ENCODE peak calls at places on chromosomes 4 and X, in four cellular contexts. One of them, this sample, is unnamed. For H3K27me3, the result is how much of the 10 kb centered on the place peaks cover.

GRCh38 chr4:87007345-87008181 is 72.8 kb downstream of the AFF1 start:
- DNase-seq in endodermal cell: peak
- DNase-seq in CD8-positive, alpha-beta memory T cell: no peak
- DNase-seq in heart right ventricle: peak
- DNase-seq in this sample: peak

GRCh38 chrX:40201486-40201885 is 103.7 kb upstream of the BCOR start:
- DNase-seq in heart right ventricle: no peak
- DNase-seq in endodermal cell: no peak
- DNase-seq in CD8-positive, alpha-beta memory T cell: peak
- DNase-seq in this sample: no peak

GRCh38 chr4:82900016-82900334 is 560 bp upstream of the THAP9 start:
- DNase-seq in heart right ventricle: no peak
- DNase-seq in CD8-positive, alpha-beta memory T cell: no peak
- DNase-seq in endodermal cell: no peak
- DNase-seq in this sample: no peak

GRCh38 chr4:35252866-35253265 is 991.4 kb downstream of the ARAP2 start:
- DNase-seq in endodermal cell: no peak
- DNase-seq in CD8-positive, alpha-beta memory T cell: no peak
- DNase-seq in heart right ventricle: no peak
- DNase-seq in this sample: no peak

GRCh38 chr4:166724369-166724768 is 509.9 kb downstream of the SPOCK3 start:
- DNase-seq in heart right ventricle: no peak
- DNase-seq in CD8-positive, alpha-beta memory T cell: no peak
- DNase-seq in endodermal cell: no peak
- DNase-seq in this sample: no peak

GRCh38 chrX:36963069-36963808 is 44.9 kb upstream of the FAM47C start:
- DNase-seq in CD8-positive, alpha-beta memory T cell: no peak
- DNase-seq in endodermal cell: peak
- DNase-seq in heart right ventricle: no peak
- DNase-seq in this sample: no peak

GRCh38 chr4:110926841-110927400 is 304.0 kb upstream of the PITX2 start:
- DNase-seq in heart right ventricle: no peak
- DNase-seq in endodermal cell: no peak
- DNase-seq in CD8-positive, alpha-beta memory T cell: no peak
- DNase-seq in this sample: no peak

GRCh38 chr4:90845777-90846176 is 718.6 kb downstream of the CCSER1 start:
- DNase-seq in endodermal cell: no peak
- DNase-seq in CD8-positive, alpha-beta memory T cell: no peak
- DNase-seq in heart right ventricle: no peak
- DNase-seq in this sample: no peak

GRCh38 chr4:93835929-93836328 is 7.4 kb downstream of the ATOH1 start:
- DNase-seq in endodermal cell: no peak
- DNase-seq in CD8-positive, alpha-beta memory T cell: no peak
- DNase-seq in heart right ventricle: no peak
- DNase-seq in this sample: no peak

GRCh38 chr4:84494518-84494917 is 4.6 kb downstream of the NKX6-1 start:
- DNase-seq in CD8-positive, alpha-beta memory T cell: no peak
- DNase-seq in heart right ventricle: no peak
- DNase-seq in endodermal cell: no peak
- DNase-seq in this sample: no peak

GRCh38 chr4:53706422-53707032 is 115.2 kb upstream of the LNX1 start:
- DNase-seq in endodermal cell: peak
- DNase-seq in CD8-positive, alpha-beta memory T cell: no peak
- DNase-seq in heart right ventricle: peak
- DNase-seq in this sample: no peak

GRCh38 chrX:49876750-49877149 is 2.5 kb upstream of the USP27X start:
- DNase-seq in endodermal cell: peak
- DNase-seq in CD8-positive, alpha-beta memory T cell: no peak
- DNase-seq in heart right ventricle: no peak
- DNase-seq in this sample: no peak

GRCh38 chrX:95903490-95903889 is 781.2 kb upstream of the DIAPH2 start:
- DNase-seq in endodermal cell: peak
- DNase-seq in heart right ventricle: no peak
- DNase-seq in CD8-positive, alpha-beta memory T cell: no peak
- DNase-seq in this sample: no peak

GRCh38 chr4:169438057-169438480 is 167.3 kb upstream of the SH3RF1 start:
- DNase-seq in CD8-positive, alpha-beta memory T cell: no peak
- DNase-seq in endodermal cell: no peak
- DNase-seq in heart right ventricle: no peak
- DNase-seq in this sample: no peak

GRCh38 chr4:16573181-16573580 is 325.3 kb downstream of the LDB2 start:
- DNase-seq in endodermal cell: no peak
- DNase-seq in heart right ventricle: no peak
- DNase-seq in CD8-positive, alpha-beta memory T cell: no peak
- DNase-seq in this sample: no peak

GRCh38 chrX:151346931-151347543 is 50.0 kb upstream of the VMA21 start:
- DNase-seq in CD8-positive, alpha-beta memory T cell: no peak
- DNase-seq in endodermal cell: no peak
- DNase-seq in heart right ventricle: no peak
- DNase-seq in this sample: no peak
- H3K27me3 ChIP-seq in CD8-positive, alpha-beta memory T cell: under half
- H3K27me3 ChIP-seq in endodermal cell: under half
- H3K27me3 ChIP-seq in heart right ventricle: under half
- H3K27me3 ChIP-seq in this sample: under half

DNA sequence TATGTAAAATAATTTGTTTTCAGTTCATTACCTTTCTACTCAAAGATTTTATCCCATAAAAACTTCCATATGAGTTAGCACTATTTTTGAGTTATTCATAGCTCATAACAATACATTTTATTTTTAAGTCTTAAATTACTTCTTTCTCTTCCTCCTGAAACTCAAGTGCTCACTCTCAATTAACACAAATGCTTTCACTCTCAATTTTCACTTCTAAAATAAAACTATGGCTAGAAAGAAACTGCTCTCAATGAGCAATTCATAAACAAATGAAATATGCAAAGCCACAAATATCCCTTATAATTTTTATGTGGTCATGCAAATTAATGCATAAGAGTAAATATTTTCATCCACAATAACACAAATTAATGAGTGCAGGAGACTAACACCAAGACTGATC is 38.8 kb downstream of the MAML3 start:
- DNase-seq in endodermal cell: no peak
- DNase-seq in heart right ventricle: no peak
- DNase-seq in CD8-positive, alpha-beta memory T cell: no peak
- DNase-seq in this sample: no peak
- H3K27me3 ChIP-seq in endodermal cell: under half
- H3K27me3 ChIP-seq in heart right ventricle: under half
- H3K27me3 ChIP-seq in CD8-positive, alpha-beta memory T cell: under half
- H3K27me3 ChIP-seq in this sample: under half

DNA sequence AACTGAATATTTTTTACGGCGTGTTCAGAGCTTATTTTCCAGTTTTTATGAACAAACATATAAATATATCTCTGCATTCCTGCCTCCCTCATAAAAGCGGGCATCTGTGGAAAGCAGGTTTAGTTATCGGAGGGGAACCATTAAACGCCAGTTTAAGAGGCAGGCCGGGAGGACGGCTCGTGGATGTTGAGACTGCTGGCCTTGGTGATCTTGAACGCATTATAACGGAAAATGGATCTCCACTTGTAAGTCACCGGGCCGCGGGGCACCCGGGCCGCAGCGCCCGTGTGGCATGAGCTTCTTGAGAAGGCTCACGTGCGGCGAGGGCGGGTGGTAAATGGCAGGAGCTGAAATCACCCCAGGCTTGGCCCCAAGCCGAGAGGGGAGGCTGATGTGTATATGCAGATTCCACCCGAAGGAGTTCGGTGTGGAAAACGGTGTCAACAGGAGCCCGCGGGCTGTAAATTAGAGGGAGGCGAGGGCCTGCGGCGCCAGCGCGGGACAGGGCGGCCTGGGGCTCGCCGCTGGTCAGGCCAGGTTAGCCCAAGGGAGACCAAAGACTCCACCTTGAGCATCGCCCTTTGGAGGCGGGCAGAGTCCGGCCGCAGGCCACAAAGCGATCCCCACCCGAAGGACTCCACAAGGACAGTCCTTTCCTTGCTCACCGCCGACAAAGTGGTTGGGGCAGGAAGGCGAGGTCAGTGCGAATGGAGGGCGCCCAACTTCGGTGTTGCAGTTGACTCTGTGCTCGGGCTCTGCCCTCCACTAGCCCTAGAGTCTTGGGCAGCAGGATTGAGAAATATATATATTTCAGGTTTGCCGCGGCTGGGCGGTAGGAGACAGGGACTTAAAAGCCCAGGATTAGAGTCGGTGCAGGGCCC is 1.3 kb upstream of the HAND2 start:
- DNase-seq in CD8-positive, alpha-beta memory T cell: no peak
- DNase-seq in heart right ventricle: peak
- DNase-seq in endodermal cell: peak
- DNase-seq in this sample: no peak
- H3K27me3 ChIP-seq in CD8-positive, alpha-beta memory T cell: half or more
- H3K27me3 ChIP-seq in heart right ventricle: under half
- H3K27me3 ChIP-seq in endodermal cell: half or more
- H3K27me3 ChIP-seq in this sample: under half

DNA sequence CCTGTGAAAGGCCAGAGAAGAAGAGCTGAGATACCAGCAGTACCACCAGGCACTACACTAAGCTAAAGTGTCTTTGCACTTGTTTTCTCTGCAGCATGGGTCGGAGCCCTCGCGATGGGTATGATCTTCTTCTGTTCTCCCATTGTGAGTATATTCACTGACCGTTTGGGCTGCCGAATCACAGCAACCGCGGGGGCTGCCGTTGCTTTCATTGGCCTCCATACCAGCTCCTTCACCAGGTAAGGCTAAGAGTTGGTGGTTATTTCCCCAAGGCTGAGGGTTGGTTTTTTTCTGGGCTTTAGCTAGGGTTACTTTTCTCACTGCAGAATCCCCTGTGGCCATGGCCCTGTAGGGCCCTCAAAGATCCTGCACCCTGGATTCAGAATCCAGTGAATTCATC is 93.5 kb downstream of the RLIM start:
- DNase-seq in heart right ventricle: no peak
- DNase-seq in endodermal cell: no peak
- DNase-seq in CD8-positive, alpha-beta memory T cell: no peak
- DNase-seq in this sample: peak
- H3K27me3 ChIP-seq in heart right ventricle: under half
- H3K27me3 ChIP-seq in endodermal cell: under half
- H3K27me3 ChIP-seq in CD8-positive, alpha-beta memory T cell: under half
- H3K27me3 ChIP-seq in this sample: under half

DNA sequence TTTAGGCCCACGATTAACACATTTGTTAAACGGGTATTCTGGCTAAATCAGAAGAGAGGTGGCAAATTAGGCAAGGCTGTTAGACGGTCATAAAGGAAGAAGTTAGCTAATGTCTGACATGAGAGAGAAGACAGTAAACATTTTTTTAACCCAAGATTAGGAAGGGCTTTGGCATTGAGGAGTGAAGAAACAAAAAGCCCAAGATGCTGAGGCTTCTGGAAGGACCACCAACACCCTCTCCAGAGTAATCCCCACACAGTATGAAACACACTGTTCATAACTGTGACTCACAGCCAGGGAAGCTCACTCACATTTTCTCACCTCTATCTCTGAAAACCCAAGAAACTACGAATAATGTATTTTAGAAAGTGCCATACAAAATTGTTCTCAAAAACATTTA is 127.6 kb downstream of the AMELX start:
- DNase-seq in heart right ventricle: no peak
- DNase-seq in CD8-positive, alpha-beta memory T cell: no peak
- DNase-seq in endodermal cell: no peak
- DNase-seq in this sample: no peak
- H3K27me3 ChIP-seq in heart right ventricle: under half
- H3K27me3 ChIP-seq in CD8-positive, alpha-beta memory T cell: under half
- H3K27me3 ChIP-seq in endodermal cell: under half
- H3K27me3 ChIP-seq in this sample: under half

GRCh38 chr4:68404153-68404552 is 43.1 kb upstream of the TMPRSS11E start:
- DNase-seq in endodermal cell: peak
- DNase-seq in CD8-positive, alpha-beta memory T cell: no peak
- DNase-seq in heart right ventricle: no peak
- DNase-seq in this sample: no peak

GRCh38 chr4:68407868-68408190 is 39.4 kb upstream of the TMPRSS11E start:
- DNase-seq in heart right ventricle: no peak
- DNase-seq in CD8-positive, alpha-beta memory T cell: no peak
- DNase-seq in endodermal cell: no peak
- DNase-seq in this sample: no peak

GRCh38 chr4:68410643-68411042 is 36.6 kb upstream of the TMPRSS11E start:
- DNase-seq in CD8-positive, alpha-beta memory T cell: no peak
- DNase-seq in heart right ventricle: no peak
- DNase-seq in endodermal cell: peak
- DNase-seq in this sample: no peak

GRCh38 chr4:68410149-68410548 is 37.1 kb upstream of the TMPRSS11E start:
- DNase-seq in CD8-positive, alpha-beta memory T cell: no peak
- DNase-seq in heart right ventricle: no peak
- DNase-seq in endodermal cell: peak
- DNase-seq in this sample: no peak

DNA sequence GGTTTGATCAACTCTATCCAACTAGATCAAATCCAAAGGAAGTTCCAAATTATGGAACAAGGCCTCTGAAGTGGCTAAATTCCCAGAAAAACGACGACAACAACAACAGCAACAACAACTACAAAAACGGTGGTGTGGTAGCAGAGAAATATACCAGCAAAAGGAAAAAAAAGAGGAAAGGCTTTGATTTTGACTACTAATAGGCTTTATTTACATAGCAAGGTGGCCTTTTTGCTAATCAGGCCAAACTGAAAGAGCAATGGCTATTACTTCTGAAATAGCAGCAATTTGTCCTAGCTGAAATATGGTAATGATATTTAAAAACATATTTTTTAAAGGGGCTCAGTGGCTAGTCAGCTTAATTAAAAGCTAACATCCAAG is 40.8 kb upstream of the TMPRSS11E start:
- DNase-seq in heart right ventricle: no peak
- DNase-seq in CD8-positive, alpha-beta memory T cell: no peak
- DNase-seq in endodermal cell: no peak
- DNase-seq in this sample: no peak
- H3K27me3 ChIP-seq in heart right ventricle: under half
- H3K27me3 ChIP-seq in CD8-positive, alpha-beta memory T cell: under half
- H3K27me3 ChIP-seq in endodermal cell: under half
- H3K27me3 ChIP-seq in this sample: under half

GRCh38 chrX:83508006-83508405 is at the start of gene POU3F4:
- DNase-seq in heart right ventricle: no peak
- DNase-seq in CD8-positive, alpha-beta memory T cell: no peak
- DNase-seq in endodermal cell: peak
- DNase-seq in this sample: no peak
- H3K27me3 ChIP-seq in heart right ventricle: under half
- H3K27me3 ChIP-seq in CD8-positive, alpha-beta memory T cell: under half
- H3K27me3 ChIP-seq in endodermal cell: half or more
- H3K27me3 ChIP-seq in this sample: under half

GRCh38 chrX:134173541-134174272 is 63.3 kb upstream of the CCDC160 start:
- DNase-seq in heart right ventricle: no peak
- DNase-seq in endodermal cell: peak
- DNase-seq in CD8-positive, alpha-beta memory T cell: no peak
- DNase-seq in this sample: no peak
- H3K27me3 ChIP-seq in heart right ventricle: under half
- H3K27me3 ChIP-seq in endodermal cell: under half
- H3K27me3 ChIP-seq in CD8-positive, alpha-beta memory T cell: under half
- H3K27me3 ChIP-seq in this sample: under half

GRCh38 chr4:154743683-154744340 is at the start of gene LRAT:
- DNase-seq in heart right ventricle: no peak
- DNase-seq in CD8-positive, alpha-beta memory T cell: no peak
- DNase-seq in endodermal cell: peak
- DNase-seq in this sample: no peak
- H3K27me3 ChIP-seq in heart right ventricle: under half
- H3K27me3 ChIP-seq in CD8-positive, alpha-beta memory T cell: under half
- H3K27me3 ChIP-seq in endodermal cell: under half
- H3K27me3 ChIP-seq in this sample: under half

This sample was measured in right atrium auricular region.